ENCODE peak calls at places on chromosomes 11 and 22, in five cellular contexts. Z is naive thymus-derived CD4-positive, alpha-beta T cell; J is foreskin keratinocyte; Y is colonic mucosa; R is body of pancreas. E is an unnamed sample. For H3K4me1, the result is how much of the 10 kb centered on the place peaks cover.

GRCh38 chr11:2314525-2315394 is 12.9 kb downstream of the TSPAN32 start:
- DNase-seq in J (no peak), R (peak), Y (peak), Z (no peak), E (peak)

GRCh38 chr11:7665473-7666291 is 7.6 kb downstream of the CYB5R2 start:
- DNase-seq in Y (peak), Z (peak), R (peak), J (peak), E (peak)

GRCh38 chr11:105718641-105719040 is 108.8 kb downstream of the GRIA4 start:
- DNase-seq in R (no peak), Z (no peak), J (no peak), Y (no peak), E (no peak)

GRCh38 chr11:45685976-45686375 is 20.6 kb upstream of the CHST1 start:
- DNase-seq in J (no peak), R (no peak), Y (no peak), Z (no peak), E (no peak)

GRCh38 chr11:108551653-108552462 is 41.7 kb downstream of the EXPH5 start:
- DNase-seq in R (no peak), Y (no peak), Z (no peak), J (no peak), E (no peak)

GRCh38 chr11:56905936-56906335 is 82.8 kb upstream of the OR5AK2 start:
- DNase-seq in J (peak), R (no peak), Y (no peak), Z (no peak), E (no peak)

GRCh38 chr22:19965771-19966709 is 24.4 kb upstream of the TXNRD2 start:
- DNase-seq in Z (no peak), Y (no peak), R (no peak), J (no peak), E (peak)

GRCh38 chr11:75635009-75635909 is 33.6 kb downstream of the MAP6 start:
- DNase-seq in R (no peak), J (no peak), Z (no peak), Y (peak), E (peak)

GRCh38 chr11:57653162-57653561 is 3.5 kb upstream of the YPEL4 start:
- DNase-seq in J (no peak), R (no peak), Z (no peak), Y (no peak), E (no peak)

GRCh38 chr11:11976476-11977187 is 31.8 kb downstream of the DKK3 start:
- DNase-seq in R (no peak), J (no peak), Y (peak), Z (peak), E (no peak)

GRCh38 chr22:29202231-29203192 is 3.2 kb upstream of the EMID1 start:
- DNase-seq in Z (peak), Y (peak), J (peak), R (peak), E (peak)

GRCh38 chr22:29203456-29203855 is 2.2 kb upstream of the EMID1 start:
- DNase-seq in Y (no peak), Z (no peak), J (no peak), R (no peak), E (no peak)

GRCh38 chr22:29200901-29201300 is 4.8 kb upstream of the EMID1 start:
- DNase-seq in J (no peak), Y (no peak), Z (no peak), R (no peak), E (no peak)

GRCh38 chr22:29199702-29200400 is 5.8 kb upstream of the EMID1 start:
- DNase-seq in J (no peak), R (no peak), Z (no peak), Y (no peak), E (no peak)

DNA sequence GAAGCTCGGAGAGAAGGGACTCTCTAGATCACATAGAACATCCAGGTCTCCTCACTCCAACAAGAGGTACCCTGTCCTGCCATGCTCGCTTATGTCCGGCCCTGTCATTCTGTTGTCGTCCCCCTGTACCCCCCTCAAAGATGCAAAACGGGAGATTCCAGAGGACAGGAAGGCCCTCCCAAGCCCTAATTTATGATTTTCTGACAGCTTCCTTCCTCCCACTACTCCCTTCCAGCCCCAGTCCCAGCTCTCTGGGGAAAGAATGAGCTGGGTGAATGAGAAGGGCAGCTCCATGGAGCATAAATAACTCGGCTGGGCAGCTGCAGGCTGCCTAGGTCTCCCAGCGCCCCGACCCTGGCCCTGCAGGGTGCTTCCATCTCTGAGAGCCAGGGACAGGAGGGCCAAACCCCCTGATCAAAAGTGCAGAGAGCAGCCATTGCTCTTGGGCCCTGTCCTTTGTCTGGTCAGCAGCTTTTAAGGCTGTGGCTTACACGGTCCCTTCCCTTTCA is 3.9 kb upstream of the EMID1 start:
- DNase-seq in Z (no peak), Y (no peak), R (no peak), J (no peak), E (no peak)
- H3K4me1 ChIP-seq in Z (under half), Y (under half), R (under half), J (under half), E (under half)

GRCh38 chr11:48058064-48058463 is 77.7 kb downstream of the PTPRJ start:
- DNase-seq in Z (no peak), R (no peak), J (no peak), Y (no peak), E (no peak)

GRCh38 chr11:48058777-48059176 is 78.4 kb downstream of the PTPRJ start:
- DNase-seq in Z (no peak), R (no peak), Y (no peak), J (no peak), E (no peak)

GRCh38 chr11:48054994-48055291 is 74.6 kb downstream of the PTPRJ start:
- DNase-seq in Y (no peak), Z (no peak), J (no peak), R (no peak), E (no peak)

GRCh38 chr11:48055292-48056132 is 75.2 kb downstream of the PTPRJ start:
- DNase-seq in Z (peak), Y (peak), R (no peak), J (no peak), E (no peak)

DNA sequence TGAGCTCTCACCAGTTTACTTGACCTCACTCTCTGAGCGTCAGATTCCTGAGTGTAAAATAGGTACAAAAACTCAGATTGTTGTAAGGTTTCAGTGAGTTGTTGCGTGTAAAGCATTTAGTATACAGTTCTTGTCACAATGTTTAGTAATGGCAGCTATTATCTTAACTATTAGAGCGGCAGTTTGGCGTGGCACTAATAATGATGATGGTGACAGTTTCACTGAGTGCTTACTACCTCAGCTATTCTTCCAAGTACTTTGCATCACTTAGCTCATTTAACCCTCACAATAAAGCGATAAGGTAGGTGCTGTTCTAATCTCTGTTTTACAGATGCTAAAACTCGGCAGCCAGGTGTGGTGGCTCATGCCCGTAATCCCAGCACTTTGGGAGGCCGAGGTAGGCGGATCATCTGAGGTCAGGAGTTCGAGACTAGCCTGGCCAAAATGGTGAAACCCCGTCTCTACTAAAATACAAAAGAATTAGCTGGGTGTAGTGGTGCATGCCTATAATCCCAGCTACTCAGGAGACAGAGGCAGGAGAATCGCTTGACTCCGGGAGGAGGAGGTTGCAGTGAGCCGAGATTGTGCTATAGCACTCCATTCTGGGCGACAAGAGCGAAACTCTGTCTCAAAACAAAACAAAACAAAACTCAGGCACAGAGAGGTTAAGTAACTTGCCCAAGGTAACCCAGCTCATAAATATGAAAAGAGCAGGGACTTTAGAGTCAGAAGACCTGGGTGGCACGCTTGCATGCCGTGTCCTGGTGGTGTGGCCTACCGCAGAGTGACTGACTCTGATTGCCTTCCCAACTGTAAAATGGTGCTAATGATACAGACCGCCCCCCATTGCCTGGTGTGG is 76.2 kb downstream of the PTPRJ start:
- DNase-seq in Y (no peak), Z (no peak), R (no peak), J (no peak), E (no peak)
- H3K4me1 ChIP-seq in Y (under half), Z (half or more), R (under half), J (under half), E (under half)

DNA sequence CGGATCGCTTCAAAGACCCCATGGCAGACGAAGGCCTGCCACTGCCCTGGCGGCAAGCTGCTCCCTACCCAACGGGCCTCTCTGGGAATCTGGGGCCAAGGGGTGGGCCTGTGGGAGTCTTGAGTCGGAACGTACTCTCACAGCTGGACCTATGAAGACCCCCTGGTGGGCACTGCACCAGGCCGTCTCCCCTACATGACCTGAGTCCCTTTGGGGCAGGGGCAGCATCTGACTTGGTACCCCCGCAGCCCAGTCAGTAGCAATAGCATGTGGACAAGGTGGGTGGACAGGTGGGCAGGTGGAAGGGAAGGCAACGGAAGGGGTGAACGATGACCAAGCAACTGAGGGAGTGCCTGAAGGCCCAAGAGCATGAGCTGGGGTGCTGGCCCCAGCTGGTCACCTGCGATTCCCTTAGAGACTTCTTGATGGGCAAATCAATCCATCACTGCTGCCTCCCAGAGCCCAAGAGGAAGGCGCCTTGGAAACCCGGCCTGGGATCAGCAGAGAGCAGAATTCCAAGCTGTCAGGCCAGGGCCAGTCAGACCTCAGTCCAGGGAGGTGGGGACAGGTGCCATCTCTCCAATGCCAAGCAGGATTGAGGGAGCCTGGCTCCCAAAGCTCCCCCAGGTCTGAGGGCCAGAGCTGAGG is 35.3 kb downstream of the ARAP1 start:
- DNase-seq in Z (no peak), R (no peak), Y (no peak), J (no peak), E (no peak)
- H3K4me1 ChIP-seq in Z (under half), R (half or more), Y (under half), J (under half), E (under half)

DNA sequence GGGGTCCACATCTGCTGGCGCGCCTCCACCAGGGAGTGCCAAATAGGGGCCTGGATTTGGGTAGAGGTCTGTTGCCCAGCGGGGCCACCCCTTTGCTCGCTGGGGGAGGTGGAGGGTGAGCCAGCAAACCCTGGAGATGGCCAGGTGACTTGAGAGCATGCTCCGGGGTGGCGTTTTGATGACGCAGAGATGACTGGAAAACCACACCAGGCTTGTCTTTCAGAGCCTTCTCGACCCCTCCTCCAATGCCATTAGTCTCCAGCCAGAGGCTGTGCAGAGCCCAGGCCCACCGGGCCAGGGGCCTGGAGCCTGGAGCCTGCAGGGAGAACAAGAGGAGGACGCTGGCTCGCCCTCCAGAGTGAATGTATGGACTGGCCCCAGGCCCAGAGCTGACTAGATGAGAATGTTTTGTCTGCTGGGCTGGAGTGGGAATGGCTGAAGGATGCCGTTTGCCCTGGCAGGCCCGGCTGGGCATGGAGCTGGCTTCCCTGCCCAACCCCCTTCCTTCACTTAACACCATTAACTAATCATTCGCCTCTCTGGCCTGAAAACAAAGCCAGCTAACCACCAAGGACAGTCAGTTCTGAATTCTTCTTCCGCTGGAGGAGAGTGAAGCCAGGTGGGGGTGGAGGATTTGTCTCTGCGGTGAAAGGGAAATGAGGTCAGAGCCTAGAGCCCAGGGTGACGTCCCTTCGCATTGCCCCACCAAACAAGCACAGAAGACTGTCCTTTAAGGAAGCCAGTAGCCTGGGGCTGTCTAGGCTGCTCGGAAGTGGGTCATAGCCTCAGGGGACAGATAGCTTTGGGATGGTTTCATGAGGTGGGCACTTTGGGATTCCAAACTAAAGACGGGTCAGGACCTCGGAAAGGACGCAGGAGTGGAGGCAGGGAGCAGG is 1.6 kb upstream of the MCAM start:
- DNase-seq in R (no peak), Y (no peak), Z (no peak), J (peak), E (peak)
- H3K4me1 ChIP-seq in R (half or more), Y (under half), Z (under half), J (under half), E (under half)

GRCh38 chr11:76704171-76704948 is 33.8 kb upstream of the LRRC32 start:
- DNase-seq in R (no peak), Z (no peak), Y (no peak), J (no peak), E (no peak)

GRCh38 chr11:76707293-76707825 is 36.8 kb upstream of the LRRC32 start:
- DNase-seq in Z (no peak), Y (no peak), J (no peak), R (no peak), E (no peak)

GRCh38 chr11:76709259-76709658 is 38.7 kb upstream of the LRRC32 start:
- DNase-seq in Z (no peak), J (no peak), Y (no peak), R (no peak), E (no peak)

GRCh38 chr11:76705834-76706233 is 35.3 kb upstream of the LRRC32 start:
- DNase-seq in Y (no peak), R (no peak), J (no peak), Z (no peak), E (no peak)

GRCh38 chr11:76706667-76707066 is 36.1 kb upstream of the LRRC32 start:
- DNase-seq in R (no peak), Z (no peak), Y (no peak), J (peak), E (no peak)
- H3K4me1 ChIP-seq in R (under half), Z (under half), Y (under half), J (under half), E (under half)

GRCh38 chr11:829946-830294 is 2.2 kb downstream of the CRACR2B start:
- DNase-seq in R (no peak), Z (no peak), J (no peak), Y (no peak), E (no peak)
- H3K4me1 ChIP-seq in R (half or more), Z (under half), J (under half), Y (under half), E (under half)

GRCh38 chr22:44707178-44707577 is 5.2 kb downstream of the PRR5 start:
- DNase-seq in R (no peak), J (no peak), Z (no peak), Y (no peak), E (no peak)

GRCh38 chr22:44706488-44706887 is 4.5 kb downstream of the PRR5 start:
- DNase-seq in Z (no peak), R (no peak), Y (no peak), J (no peak), E (no peak)

GRCh38 chr22:44705022-44705297 is 3.0 kb downstream of the PRR5 start:
- DNase-seq in Y (no peak), J (no peak), Z (no peak), R (no peak), E (no peak)

GRCh38 chr22:44709881-44710400 is 7.9 kb downstream of the PRR5 start:
- DNase-seq in Y (no peak), J (no peak), R (no peak), Z (no peak), E (no peak)

GRCh38 chr22:44707752-44708151 is 5.7 kb downstream of the PRR5 start:
- DNase-seq in R (no peak), Z (no peak), J (no peak), Y (no peak), E (no peak)
- H3K4me1 ChIP-seq in R (under half), Z (under half), J (under half), Y (under half), E (under half)

GRCh38 chr11:64268028-64268686 is 16.3 kb downstream of the BAD start:
- DNase-seq in J (no peak), Z (no peak), R (no peak), Y (no peak), E (no peak)

GRCh38 chr11:64266339-64266738 is 15.0 kb downstream of the PLCB3 start:
- DNase-seq in Z (no peak), Y (no peak), R (no peak), J (peak), E (no peak)

GRCh38 chr11:64269380-64270234 is 14.9 kb downstream of the BAD start:
- DNase-seq in Z (peak), J (peak), R (peak), Y (peak), E (peak)

GRCh38 chr11:64267207-64267945 is 16.0 kb downstream of the PLCB3 start:
- DNase-seq in R (no peak), J (no peak), Z (no peak), Y (peak), E (no peak)

GRCh38 chr11:64268687-64269379 is 15.6 kb downstream of the BAD start:
- DNase-seq in J (peak), R (peak), Z (peak), Y (peak), E (peak)
- H3K4me1 ChIP-seq in J (under half), R (under half), Z (under half), Y (under half), E (under half)